ENCODE peak calls at places on chromosomes 12 and 14, in eight cellular contexts. M, D, T, Y, V, J, L and H are unnamed samples.

GRCh38 chr12:1496162-1496925 is 98.0 kb downstream of the FBXL14 start:
- DNase-seq in Y (peak; percentile 89), J (no peak), T (no peak), V (no peak), D (no peak), L (no peak), M (no peak), H (no peak)

GRCh38 chr12:101773560-101774206 is 34.4 kb upstream of the SYCP3 start:
- DNase-seq in J (peak; percentile 55), D (peak; percentile 43), Y (peak; percentile 81), L (peak; percentile 57), T (peak; percentile 22), V (peak; percentile 46), M (peak; percentile 71), H (no peak)

GRCh38 chr14:36952702-36953101 is 219.7 kb downstream of the SLC25A21 start:
- DNase-seq in L (peak; percentile 82), Y (no peak), T (no peak), M (no peak), D (no peak), V (no peak), J (no peak), H (no peak)

GRCh38 chr12:105317942-105318614 is 12.4 kb upstream of the C12orf75 start:
- DNase-seq in L (no peak), V (no peak), M (no peak), T (no peak), Y (no peak), D (no peak), J (no peak), H (no peak)

GRCh38 chr12:65532744-65533143 is 254.3 kb downstream of the MSRB3 start:
- DNase-seq in D (no peak), V (no peak), Y (peak; percentile 62), M (peak; percentile 17), L (peak; percentile 90), T (no peak), J (no peak), H (no peak)

GRCh38 chr12:46468159-46468558 is 95.6 kb upstream of the SLC38A2 start:
- DNase-seq in J (no peak), V (no peak), D (no peak), M (no peak), L (no peak), T (peak; percentile 42), Y (no peak), H (no peak)

GRCh38 chr12:15196678-15197267 is 24.4 kb downstream of the RERG start:
- DNase-seq in T (no peak), Y (no peak), V (no peak), J (no peak), L (no peak), M (no peak), D (no peak), H (no peak)

GRCh38 chr12:107490000-107490399 is 195.6 kb upstream of the PWP1 start:
- DNase-seq in M (no peak), L (no peak), J (no peak), V (no peak), Y (no peak), D (no peak), T (no peak), H (no peak)

GRCh38 chr14:33030406-33030805 is 91.7 kb downstream of the NPAS3 start:
- DNase-seq in D (no peak), Y (no peak), M (no peak), T (no peak), J (no peak), V (no peak), L (no peak), H (no peak)

GRCh38 chr14:21099596-21099985 is 1.1 kb upstream of the ZNF219 start:
- DNase-seq in T (no peak), D (no peak), J (no peak), Y (no peak), M (no peak), L (no peak), V (no peak), H (no peak)

GRCh38 chr14:21100931-21101330 is at the start of gene TMEM253:
- DNase-seq in Y (no peak), J (no peak), T (no peak), D (no peak), V (no peak), L (no peak), M (no peak), H (no peak)

GRCh38 chr14:21097616-21098133 is 780 bp downstream of the ZNF219 start:
- DNase-seq in D (no peak), J (peak; percentile 41), T (no peak), Y (no peak), M (no peak), L (no peak), V (no peak), H (no peak)

GRCh38 chr14:21098134-21098891 is at the start of gene ZNF219:
- DNase-seq in V (peak; percentile 46), Y (peak; percentile 30), D (peak; percentile 79), M (peak; percentile 39), T (peak; percentile 74), L (peak; percentile 74), J (peak; percentile 66), H (peak; percentile 82)

GRCh38 chr14:21098892-21099595 is 589 bp upstream of the ZNF219 start:
- DNase-seq in D (no peak), M (no peak), J (no peak), Y (no peak), L (no peak), T (no peak), V (no peak), H (no peak)
- H3K27ac ChIP-seq in D (peak overlapping the region; percentile 89), M (no peak overlapping the region), J (peak overlapping the region; percentile 97), Y (no peak overlapping the region), L (peak overlapping the region; percentile 69), T (peak overlapping the region; percentile 83), V (peak overlapping the region; percentile 55), H (peak overlapping the region; percentile 97)

GRCh38 chr12:54405106-54405505 is 14.0 kb downstream of the ITGA5 start:
- DNase-seq in Y (no peak), T (no peak), L (no peak), J (no peak), M (no peak), D (no peak), V (no peak), H (no peak)
- H3K27ac ChIP-seq in Y (no peak overlapping the region), T (peak overlapping the region; percentile 51), L (no peak overlapping the region), J (peak overlapping the region; percentile 61), M (no peak overlapping the region), D (no peak overlapping the region), V (no peak overlapping the region), H (no peak overlapping the region)

DNA sequence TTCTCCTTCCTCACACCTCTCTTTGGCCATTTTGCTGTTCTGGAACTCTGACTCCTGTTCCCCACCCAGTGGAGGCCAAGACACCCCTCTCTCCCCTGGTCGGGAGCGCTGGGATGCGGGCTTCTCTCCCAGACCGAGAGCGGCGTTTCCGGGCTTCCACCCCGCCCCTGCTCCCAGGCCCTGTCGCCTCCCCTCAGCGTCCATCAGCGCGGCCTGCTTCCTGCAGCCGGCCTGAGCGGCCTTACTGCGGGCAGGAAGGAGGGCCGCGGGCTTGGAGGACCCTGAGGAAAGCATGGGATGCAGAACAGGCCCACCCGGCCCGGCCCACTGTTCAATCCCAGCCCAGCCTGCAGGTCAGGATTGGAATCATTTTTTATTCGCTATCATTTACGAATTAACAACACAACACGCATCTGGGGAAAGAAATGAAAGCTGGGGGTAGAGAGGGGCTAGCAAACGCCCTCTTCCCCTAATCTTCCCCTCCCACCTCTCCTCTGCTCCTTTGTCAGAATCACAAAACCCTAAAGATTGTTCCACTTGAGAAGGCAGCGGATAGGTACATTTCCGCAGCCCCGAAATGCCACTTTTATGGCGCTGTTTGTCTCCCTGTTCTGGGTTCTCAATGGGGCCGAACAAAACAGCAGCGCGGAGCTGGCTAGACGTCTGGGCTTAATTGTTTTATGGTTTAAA is 3.8 kb upstream of the HOXC8 start:
- DNase-seq in L (no peak), J (no peak), T (no peak), V (no peak), Y (no peak), D (no peak), M (no peak), H (no peak)
- H3K27ac ChIP-seq in L (no peak overlapping the region), J (no peak overlapping the region), T (no peak overlapping the region), V (no peak overlapping the region), Y (no peak overlapping the region), D (no peak overlapping the region), M (no peak overlapping the region), H (no peak overlapping the region)

GRCh38 chr12:129788506-129788905 is 115.3 kb downstream of the TMEM132D start:
- DNase-seq in T (no peak), M (no peak), D (no peak), J (no peak), L (no peak), V (no peak), Y (no peak), H (no peak)
- H3K27ac ChIP-seq in T (no peak overlapping the region), M (no peak overlapping the region), D (no peak overlapping the region), J (no peak overlapping the region), L (no peak overlapping the region), V (no peak overlapping the region), Y (no peak overlapping the region), H (no peak overlapping the region)

DNA sequence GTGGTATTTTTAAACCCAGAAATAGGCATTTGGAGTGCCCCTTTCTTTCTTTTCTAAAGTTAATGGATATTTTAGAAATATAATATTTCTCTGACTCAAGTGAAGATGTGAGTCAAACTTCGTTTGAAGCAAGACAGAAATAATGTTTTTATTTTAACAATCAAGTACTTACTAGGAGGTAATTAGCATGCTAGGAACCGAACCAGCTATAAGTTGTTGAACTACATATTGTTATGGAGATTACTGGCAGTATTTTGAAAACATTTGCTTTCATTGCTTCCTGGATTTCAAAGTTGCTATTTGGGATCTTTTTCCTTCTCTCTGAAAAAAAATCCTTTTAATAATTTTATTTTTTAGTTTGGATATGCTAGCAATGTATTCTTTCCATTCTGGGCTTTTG is 225.2 kb downstream of the NEDD1 start:
- DNase-seq in J (no peak), T (no peak), V (no peak), L (no peak), D (no peak), M (no peak), Y (no peak), H (no peak)
- H3K27ac ChIP-seq in J (no peak overlapping the region), T (no peak overlapping the region), V (no peak overlapping the region), L (no peak overlapping the region), D (no peak overlapping the region), M (no peak overlapping the region), Y (no peak overlapping the region), H (no peak overlapping the region)

DNA sequence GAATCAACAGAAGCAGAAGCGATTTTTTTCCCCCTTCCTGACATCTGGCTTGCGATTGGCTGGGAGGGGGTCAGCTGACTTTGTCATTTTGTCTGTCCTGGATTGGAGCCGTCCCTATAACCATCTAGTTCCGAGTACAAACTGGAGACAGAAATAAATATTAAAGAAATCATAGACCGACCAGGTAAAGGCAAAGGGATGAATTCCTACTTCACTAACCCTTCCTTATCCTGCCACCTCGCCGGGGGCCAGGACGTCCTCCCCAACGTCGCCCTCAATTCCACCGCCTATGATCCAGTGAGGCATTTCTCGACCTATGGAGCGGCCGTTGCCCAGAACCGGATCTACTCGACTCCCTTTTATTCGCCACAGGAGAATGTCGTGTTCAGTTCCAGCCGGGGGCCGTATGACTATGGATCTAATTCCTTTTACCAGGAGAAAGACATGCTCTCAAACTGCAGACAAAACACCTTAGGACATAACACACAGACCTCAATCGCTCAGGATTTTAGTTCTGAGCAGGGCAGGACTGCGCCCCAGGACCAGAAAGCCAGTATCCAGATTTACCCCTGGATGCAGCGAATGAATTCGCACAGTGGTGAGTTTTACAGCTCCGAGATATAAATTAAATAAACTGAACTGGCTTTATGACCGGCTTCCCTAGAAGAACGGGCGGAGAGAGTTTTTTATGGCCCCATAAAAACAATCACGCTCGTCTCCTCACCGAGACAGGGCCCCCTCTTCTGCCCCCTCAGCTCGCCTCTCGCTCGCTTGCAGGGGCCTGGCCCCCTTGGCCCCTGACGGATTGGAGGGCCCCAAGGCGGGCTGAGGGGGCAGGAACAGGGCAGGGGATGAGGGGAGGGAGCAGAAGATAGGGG is at the start of gene HOXC6:
- DNase-seq in M (peak; percentile 15), T (no peak), D (no peak), Y (peak; percentile 24), V (no peak), J (no peak), L (no peak), H (no peak)
- H3K27ac ChIP-seq in M (no peak within 1 kb of the TSS), T (no peak within 1 kb of the TSS), D (no peak within 1 kb of the TSS), Y (peak within 1 kb of the TSS; percentile 16), V (no peak within 1 kb of the TSS), J (no peak within 1 kb of the TSS), L (peak within 1 kb of the TSS; percentile 6), H (no peak within 1 kb of the TSS)

GRCh38 chr14:23557521-23557920 is 1.4 kb downstream of the THTPA start:
- DNase-seq in J (no peak), M (no peak), Y (no peak), D (no peak), V (no peak), T (no peak), L (no peak), H (no peak)
- H3K27ac ChIP-seq in J (no peak overlapping the region), M (no peak overlapping the region), Y (no peak overlapping the region), D (no peak overlapping the region), V (no peak overlapping the region), T (no peak overlapping the region), L (no peak overlapping the region), H (no peak overlapping the region)